ENCODE peak calls at places on chromosomes 7 and 10, in nine cellular contexts. One of them, this sample, is unnamed.

GRCh38 chr7:15757041-15757995 is 70.8 kb upstream of the MEOX2 start:
- DNase-seq in activated CD8-positive, alpha-beta memory T cell treated with anti-CD3 and anti-CD28 coated beads, Interleukin-2, amount 50 U/mL, for 48 hours: no peak
- DNase-seq in Right ventricle myocardium superior: no peak
- DNase-seq in right atrium auricular region: no peak
- DNase-seq in activated effector memory CD4-positive, alpha-beta T cell treated with Interleukin-2 at 50 U/mL for 16 hours: no peak
- DNase-seq in HCT116: no peak
- DNase-seq in activated CD4-positive, alpha-beta T cell treated with anti-CD3 and anti-CD28 coated beads for 48 hours: no peak
- DNase-seq in NCI-H187: no peak
- DNase-seq in AG09319: no peak
- DNase-seq in this sample: no peak

GRCh38 chr10:55628260-55628701 is 732.8 kb downstream of the ZWINT start:
- DNase-seq in HCT116: no peak
- DNase-seq in AG09319: no peak
- DNase-seq in Right ventricle myocardium superior: peak
- DNase-seq in right atrium auricular region: peak
- DNase-seq in NCI-H187: no peak
- DNase-seq in activated CD4-positive, alpha-beta T cell treated with anti-CD3 and anti-CD28 coated beads for 48 hours: no peak
- DNase-seq in activated effector memory CD4-positive, alpha-beta T cell treated with Interleukin-2 at 50 U/mL for 16 hours: no peak
- DNase-seq in activated CD8-positive, alpha-beta memory T cell treated with anti-CD3 and anti-CD28 coated beads, Interleukin-2, amount 50 U/mL, for 48 hours: no peak
- DNase-seq in this sample: peak

GRCh38 chr7:46581276-46581675 is 660.2 kb upstream of the IGFBP3 start:
- DNase-seq in activated CD4-positive, alpha-beta T cell treated with anti-CD3 and anti-CD28 coated beads for 48 hours: no peak
- DNase-seq in Right ventricle myocardium superior: no peak
- DNase-seq in HCT116: no peak
- DNase-seq in activated CD8-positive, alpha-beta memory T cell treated with anti-CD3 and anti-CD28 coated beads, Interleukin-2, amount 50 U/mL, for 48 hours: no peak
- DNase-seq in AG09319: no peak
- DNase-seq in NCI-H187: no peak
- DNase-seq in activated effector memory CD4-positive, alpha-beta T cell treated with Interleukin-2 at 50 U/mL for 16 hours: no peak
- DNase-seq in right atrium auricular region: no peak
- DNase-seq in this sample: no peak

GRCh38 chr10:63157845-63158624 is 24.9 kb downstream of the NRBF2 start:
- DNase-seq in activated CD4-positive, alpha-beta T cell treated with anti-CD3 and anti-CD28 coated beads for 48 hours: peak
- DNase-seq in right atrium auricular region: no peak
- DNase-seq in activated effector memory CD4-positive, alpha-beta T cell treated with Interleukin-2 at 50 U/mL for 16 hours: no peak
- DNase-seq in HCT116: peak
- DNase-seq in AG09319: peak
- DNase-seq in NCI-H187: no peak
- DNase-seq in activated CD8-positive, alpha-beta memory T cell treated with anti-CD3 and anti-CD28 coated beads, Interleukin-2, amount 50 U/mL, for 48 hours: no peak
- DNase-seq in Right ventricle myocardium superior: no peak
- DNase-seq in this sample: no peak

GRCh38 chr10:84194424-84195043 is at the start of gene CDHR1:
- DNase-seq in right atrium auricular region: no peak
- DNase-seq in NCI-H187: no peak
- DNase-seq in HCT116: no peak
- DNase-seq in activated CD8-positive, alpha-beta memory T cell treated with anti-CD3 and anti-CD28 coated beads, Interleukin-2, amount 50 U/mL, for 48 hours: peak
- DNase-seq in activated effector memory CD4-positive, alpha-beta T cell treated with Interleukin-2 at 50 U/mL for 16 hours: peak
- DNase-seq in AG09319: no peak
- DNase-seq in activated CD4-positive, alpha-beta T cell treated with anti-CD3 and anti-CD28 coated beads for 48 hours: peak
- DNase-seq in Right ventricle myocardium superior: peak
- DNase-seq in this sample: no peak

GRCh38 chr7:116588641-116589594 is 64.1 kb downstream of the CAV1 start:
- DNase-seq in NCI-H187: no peak
- DNase-seq in activated CD4-positive, alpha-beta T cell treated with anti-CD3 and anti-CD28 coated beads for 48 hours: no peak
- DNase-seq in activated CD8-positive, alpha-beta memory T cell treated with anti-CD3 and anti-CD28 coated beads, Interleukin-2, amount 50 U/mL, for 48 hours: no peak
- DNase-seq in HCT116: peak
- DNase-seq in activated effector memory CD4-positive, alpha-beta T cell treated with Interleukin-2 at 50 U/mL for 16 hours: no peak
- DNase-seq in AG09319: no peak
- DNase-seq in Right ventricle myocardium superior: no peak
- DNase-seq in right atrium auricular region: no peak
- DNase-seq in this sample: no peak

GRCh38 chr7:70694357-70694908 is 437.5 kb upstream of the GALNT17 start:
- DNase-seq in activated CD8-positive, alpha-beta memory T cell treated with anti-CD3 and anti-CD28 coated beads, Interleukin-2, amount 50 U/mL, for 48 hours: no peak
- DNase-seq in Right ventricle myocardium superior: peak
- DNase-seq in NCI-H187: no peak
- DNase-seq in HCT116: no peak
- DNase-seq in right atrium auricular region: no peak
- DNase-seq in activated CD4-positive, alpha-beta T cell treated with anti-CD3 and anti-CD28 coated beads for 48 hours: peak
- DNase-seq in AG09319: no peak
- DNase-seq in activated effector memory CD4-positive, alpha-beta T cell treated with Interleukin-2 at 50 U/mL for 16 hours: no peak
- DNase-seq in this sample: peak

GRCh38 chr7:7228472-7228871 is 46.1 kb downstream of the C1GALT1 start:
- DNase-seq in NCI-H187: no peak
- DNase-seq in activated CD8-positive, alpha-beta memory T cell treated with anti-CD3 and anti-CD28 coated beads, Interleukin-2, amount 50 U/mL, for 48 hours: no peak
- DNase-seq in Right ventricle myocardium superior: no peak
- DNase-seq in right atrium auricular region: no peak
- DNase-seq in AG09319: no peak
- DNase-seq in activated effector memory CD4-positive, alpha-beta T cell treated with Interleukin-2 at 50 U/mL for 16 hours: no peak
- DNase-seq in activated CD4-positive, alpha-beta T cell treated with anti-CD3 and anti-CD28 coated beads for 48 hours: no peak
- DNase-seq in HCT116: no peak
- DNase-seq in this sample: no peak

GRCh38 chr7:49894543-49894942 is 121.1 kb downstream of the VWC2 start:
- DNase-seq in activated CD8-positive, alpha-beta memory T cell treated with anti-CD3 and anti-CD28 coated beads, Interleukin-2, amount 50 U/mL, for 48 hours: no peak
- DNase-seq in AG09319: no peak
- DNase-seq in Right ventricle myocardium superior: peak
- DNase-seq in activated CD4-positive, alpha-beta T cell treated with anti-CD3 and anti-CD28 coated beads for 48 hours: no peak
- DNase-seq in activated effector memory CD4-positive, alpha-beta T cell treated with Interleukin-2 at 50 U/mL for 16 hours: no peak
- DNase-seq in NCI-H187: no peak
- DNase-seq in right atrium auricular region: no peak
- DNase-seq in HCT116: no peak
- DNase-seq in this sample: no peak

GRCh38 chr7:154853063-154853726 is 149.7 kb downstream of the PAXIP1 start:
- DNase-seq in AG09319: no peak
- DNase-seq in activated effector memory CD4-positive, alpha-beta T cell treated with Interleukin-2 at 50 U/mL for 16 hours: no peak
- DNase-seq in NCI-H187: no peak
- DNase-seq in activated CD8-positive, alpha-beta memory T cell treated with anti-CD3 and anti-CD28 coated beads, Interleukin-2, amount 50 U/mL, for 48 hours: no peak
- DNase-seq in right atrium auricular region: no peak
- DNase-seq in activated CD4-positive, alpha-beta T cell treated with anti-CD3 and anti-CD28 coated beads for 48 hours: no peak
- DNase-seq in Right ventricle myocardium superior: no peak
- DNase-seq in HCT116: no peak
- DNase-seq in this sample: no peak

GRCh38 chr7:157845203-157845810 is 508.5 kb downstream of the DNAJB6 start:
- DNase-seq in activated effector memory CD4-positive, alpha-beta T cell treated with Interleukin-2 at 50 U/mL for 16 hours: no peak
- DNase-seq in NCI-H187: no peak
- DNase-seq in Right ventricle myocardium superior: peak
- DNase-seq in right atrium auricular region: no peak
- DNase-seq in activated CD4-positive, alpha-beta T cell treated with anti-CD3 and anti-CD28 coated beads for 48 hours: no peak
- DNase-seq in HCT116: peak
- DNase-seq in activated CD8-positive, alpha-beta memory T cell treated with anti-CD3 and anti-CD28 coated beads, Interleukin-2, amount 50 U/mL, for 48 hours: no peak
- DNase-seq in AG09319: no peak
- DNase-seq in this sample: no peak

GRCh38 chr10:33336606-33337334 is 2.3 kb upstream of the NRP1 start:
- DNase-seq in activated CD8-positive, alpha-beta memory T cell treated with anti-CD3 and anti-CD28 coated beads, Interleukin-2, amount 50 U/mL, for 48 hours: peak
- DNase-seq in activated CD4-positive, alpha-beta T cell treated with anti-CD3 and anti-CD28 coated beads for 48 hours: no peak
- DNase-seq in Right ventricle myocardium superior: peak
- DNase-seq in HCT116: no peak
- DNase-seq in AG09319: no peak
- DNase-seq in right atrium auricular region: no peak
- DNase-seq in NCI-H187: no peak
- DNase-seq in activated effector memory CD4-positive, alpha-beta T cell treated with Interleukin-2 at 50 U/mL for 16 hours: no peak
- DNase-seq in this sample: peak